ENCODE peak calls at places on chromosomes 5 and 9, in six cellular contexts. P is IMR-90, N is endodermal cell, G is PC-3, T is HCT116, V is colonic mucosa. M is an unnamed sample.

GRCh38 chr9:116101516-116101915 is 52.1 kb upstream of the PAPPA start:
- DNase-seq in P (peak; percentile 84), N (no peak), G (peak; percentile 68), T (no peak), V (no peak), M (no peak)

GRCh38 chr5:37248387-37248969 is 698 bp downstream of the CPLANE1 start:
- DNase-seq in P (peak; percentile 4), N (peak; percentile 51), G (no peak), T (no peak), V (no peak), M (no peak)

GRCh38 chr5:162703914-162704313 is 636.3 kb downstream of the GABRG2 start:
- DNase-seq in P (no peak), N (no peak), G (no peak), T (no peak), V (no peak), M (no peak)

GRCh38 chr9:107989544-107989943 is 500.0 kb upstream of the KLF4 start:
- DNase-seq in P (peak; percentile 5), N (no peak), G (no peak), T (no peak), V (no peak), M (no peak)

GRCh38 chr5:29230526-29231050 is 1962.9 kb upstream of the CDH6 start:
- DNase-seq in P (no peak), N (no peak), G (no peak), T (no peak), V (no peak), M (no peak)

GRCh38 chr5:130471-131175 is 38.7 kb downstream of the PLEKHG4B start:
- DNase-seq in P (peak; percentile 72), N (no peak), G (no peak), T (no peak), V (no peak), M (no peak)

GRCh38 chr5:88380332-88380731 is 111.7 kb upstream of the TMEM161B start:
- DNase-seq in P (no peak), N (no peak), G (no peak), T (no peak), V (no peak), M (no peak)

GRCh38 chr9:126690431-126691051 is 76.8 kb downstream of the LMX1B start:
- DNase-seq in P (no peak), N (peak; percentile 95), G (peak; percentile 67), T (peak; percentile 24), V (peak; percentile 64), M (peak; percentile 76)

GRCh38 chr5:151720195-151720594 is 33.5 kb upstream of the SPARC start:
- DNase-seq in P (no peak), N (no peak), G (no peak), T (no peak), V (no peak), M (no peak)

GRCh38 chr9:95494022-95494415 is 22.8 kb downstream of the PTCH1 start:
- DNase-seq in P (no peak), N (no peak), G (peak; percentile 66), T (no peak), V (no peak), M (peak; percentile 80)

GRCh38 chr5:143364061-143364460 is 39.4 kb downstream of the NR3C1 start:
- DNase-seq in P (no peak), N (no peak), G (no peak), T (no peak), V (no peak), M (no peak)

GRCh38 chr5:133113331-133114061 is 61.7 kb downstream of the HSPA4 start:
- DNase-seq in P (peak; percentile 56), N (no peak), G (no peak), T (no peak), V (no peak), M (no peak)

GRCh38 chr9:16417101-16417500 is 453.4 kb downstream of the BNC2 start:
- DNase-seq in P (peak; percentile 96), N (no peak), G (peak; percentile 86), T (no peak), V (no peak), M (no peak)

GRCh38 chr5:122053181-122054109 is 24.6 kb downstream of the LOX start:
- DNase-seq in P (peak; percentile 40), N (no peak), G (no peak), T (no peak), V (no peak), M (peak; percentile 59)

GRCh38 chr9:134879664-134880483 is 736 bp upstream of the FCN2 start:
- DNase-seq in P (no peak), N (no peak), G (no peak), T (no peak), V (no peak), M (no peak)

GRCh38 chr5:174141398-174141797 is 95.9 kb downstream of the NSG2 start:
- DNase-seq in P (no peak), N (no peak), G (no peak), T (no peak), V (no peak), M (no peak)

GRCh38 chr9:104927216-104927911 is 591 bp downstream of the ABCA1 start:
- DNase-seq in P (peak; percentile 47), N (peak; percentile 85), G (peak; percentile 39), T (no peak), V (peak; percentile 57), M (peak; percentile 85)

GRCh38 chr5:9233712-9234111 is 312.2 kb downstream of the SEMA5A start:
- DNase-seq in P (peak; percentile 51), N (no peak), G (no peak), T (no peak), V (no peak), M (no peak)

GRCh38 chr9:37036237-37037136 is 2.4 kb upstream of the PAX5 start:
- DNase-seq in P (peak; percentile 12), N (peak; percentile 77), G (peak; percentile 4), T (no peak), V (peak; percentile 47), M (peak; percentile 81)

GRCh38 chr9:15509931-15510788 is 610 bp downstream of the PSIP1 start:
- DNase-seq in P (no peak), N (peak; percentile 78), G (no peak), T (no peak), V (peak; percentile 56), M (peak; percentile 85)

DNA sequence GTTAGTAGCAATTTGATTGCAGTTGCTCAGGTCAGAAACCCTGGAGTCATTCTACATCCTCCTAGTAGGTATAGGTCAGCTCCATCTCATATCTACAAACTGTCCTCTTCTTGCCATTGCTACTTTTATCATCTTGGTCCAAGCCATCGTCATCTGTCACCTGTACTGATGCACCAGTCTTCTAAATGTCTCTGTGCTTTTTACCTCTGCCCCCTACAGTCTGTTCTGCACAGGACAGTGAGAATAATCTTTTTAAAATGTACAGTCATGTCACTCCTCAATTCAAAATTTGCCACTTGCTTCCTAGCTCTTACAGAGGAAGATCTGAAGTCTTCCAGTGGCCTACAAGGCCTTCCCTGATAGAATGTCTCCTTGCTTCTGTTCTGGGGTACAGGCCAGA is 6.8 kb downstream of the NNT start:
- DNase-seq in P (no peak), N (no peak), G (peak; percentile 30), T (no peak), V (no peak), M (no peak)
- TF ChIP-seq CTCF in P (no peak), N (peak; percentile 46), G (peak; percentile 62), T (peak; percentile 39), V (no peak), M (peak; percentile 3)

GRCh38 chr5:74810915-74811314 is 43.9 kb downstream of the NSA2 start:
- DNase-seq in P (no peak), N (no peak), G (peak; percentile 21), T (no peak), V (no peak), M (no peak)
- H3K9ac ChIP-seq in P (no peak overlapping the region), N (no peak overlapping the region), G (no peak overlapping the region), T (no peak overlapping the region), V (no peak overlapping the region), M (no peak overlapping the region)

DNA sequence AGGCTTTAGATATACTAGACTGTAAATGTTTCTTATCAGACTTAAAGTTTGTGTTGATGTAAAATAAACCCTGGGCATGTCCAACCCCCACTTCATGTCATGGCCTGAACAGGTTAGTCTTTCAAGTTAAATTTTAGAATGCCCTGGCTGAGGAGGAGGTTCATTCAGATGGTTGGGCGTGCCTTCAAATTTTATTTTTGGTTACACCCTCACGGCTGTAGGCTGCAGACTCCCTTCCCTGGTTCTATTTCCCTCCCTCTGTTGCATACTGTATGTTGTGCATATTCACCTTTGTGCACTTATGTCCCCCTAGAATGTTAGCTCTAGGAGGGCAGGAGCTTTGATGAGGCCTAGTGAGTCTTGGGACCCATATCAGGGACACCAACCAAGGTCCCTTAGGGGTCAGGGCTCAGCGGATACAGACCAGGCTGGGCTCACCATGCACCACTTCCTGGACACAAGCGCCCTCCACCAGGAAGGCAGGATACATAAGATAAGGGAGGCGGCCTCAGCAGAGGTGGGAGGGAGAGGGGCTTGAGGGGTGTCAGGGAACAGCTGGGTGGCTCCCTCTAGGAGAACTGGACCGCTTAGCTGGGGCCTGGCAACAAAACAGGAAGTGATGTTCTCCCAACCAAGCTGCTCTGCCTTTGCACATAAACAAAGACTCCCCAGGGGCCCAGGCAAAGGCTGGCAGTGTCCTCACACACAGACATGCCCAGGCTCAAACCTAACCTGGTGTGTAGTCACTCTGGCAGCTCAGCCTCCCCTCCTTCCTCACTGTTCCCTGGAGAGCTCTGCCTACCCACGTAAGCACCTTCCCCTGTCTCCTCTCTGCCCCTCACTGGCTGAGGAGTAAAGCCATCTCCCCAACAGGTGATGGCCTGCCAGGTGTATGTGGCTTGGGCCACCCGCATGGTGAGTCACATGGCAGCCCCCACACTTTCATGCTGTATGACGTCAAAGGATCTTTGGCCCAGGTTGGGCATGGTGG is 5.7 kb upstream of the BICD2 start:
- DNase-seq in P (no peak), N (peak; percentile 79), G (no peak), T (no peak), V (peak; percentile 46), M (no peak)
- TF ChIP-seq CTCF in P (no peak), N (no peak), G (no peak), T (no peak), V (no peak), M (no peak)

DNA sequence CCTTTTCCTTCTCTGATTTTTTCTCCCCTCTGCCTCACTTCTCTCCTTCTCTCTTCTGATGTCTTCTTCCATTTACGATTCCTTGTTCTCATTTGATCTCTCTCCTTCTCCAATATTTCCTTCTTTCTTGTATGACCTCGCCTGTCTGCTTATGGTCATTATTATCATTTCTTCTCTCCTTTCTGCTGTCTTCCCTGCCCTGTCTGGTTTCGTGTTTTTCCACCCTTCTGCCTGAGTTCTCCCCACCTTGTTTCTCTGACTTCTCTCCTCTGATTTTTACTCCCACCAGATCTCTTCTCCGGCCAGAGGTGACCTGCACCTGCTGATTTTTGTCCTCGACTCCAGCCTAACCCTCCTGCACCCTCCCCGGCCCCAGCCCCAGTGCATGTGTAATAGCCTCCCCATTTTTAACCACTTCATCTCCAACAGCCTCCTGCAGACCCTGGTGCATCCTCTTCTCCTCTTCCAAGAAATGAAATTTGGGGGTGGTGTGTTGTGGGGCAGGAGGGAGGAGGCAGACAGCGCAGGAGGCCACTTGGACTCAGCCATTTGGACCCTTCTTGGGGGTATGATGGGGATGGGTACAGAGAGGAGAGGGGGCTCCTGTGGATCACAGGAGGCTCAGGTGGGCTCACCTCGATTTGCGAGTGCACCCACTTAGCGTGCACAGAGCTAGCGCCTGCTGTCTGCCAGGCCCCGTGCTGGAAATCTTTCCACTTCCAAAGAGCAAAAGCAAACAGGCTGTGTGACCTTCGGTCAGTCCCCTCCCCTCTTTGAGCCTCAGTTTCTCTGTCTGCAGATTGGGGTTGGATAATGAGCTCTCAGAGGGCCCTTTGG is 32.5 kb downstream of the GSN start:
- DNase-seq in P (no peak), N (no peak), G (no peak), T (no peak), V (no peak), M (no peak)
- H3K9ac ChIP-seq in P (peak overlapping the region; percentile 50), N (peak overlapping the region; percentile 29), G (peak overlapping the region; percentile 12), T (peak overlapping the region; percentile 62), V (peak overlapping the region; percentile 76), M (peak overlapping the region; percentile 76)